ENCODE peak calls at places on chromosomes 12 and 14, in seven cellular contexts. One of them, this sample, is unnamed.

GRCh38 chr14:89207925-89208328 is 209.1 kb downstream of the FOXN3 start:
- DNase-seq in Calu3: no peak
- DNase-seq in K562: peak; percentile 16
- DNase-seq in cardiac muscle cell: no peak
- DNase-seq in CD8-positive, alpha-beta T cell: no peak
- DNase-seq in gastrocnemius medialis: no peak
- DNase-seq in pancreas: no peak
- DNase-seq in this sample: no peak

GRCh38 chr12:459430-460258 is at the start of gene B4GALNT3:
- DNase-seq in Calu3: peak; percentile 61
- DNase-seq in K562: peak; percentile 21
- DNase-seq in cardiac muscle cell: peak; percentile 83
- DNase-seq in CD8-positive, alpha-beta T cell: no peak
- DNase-seq in gastrocnemius medialis: no peak
- DNase-seq in pancreas: peak; percentile 62
- DNase-seq in this sample: peak; percentile 40

GRCh38 chr12:124236651-124237050 is 58.2 kb upstream of the RFLNA start:
- DNase-seq in Calu3: no peak
- DNase-seq in K562: no peak
- DNase-seq in cardiac muscle cell: no peak
- DNase-seq in CD8-positive, alpha-beta T cell: no peak
- DNase-seq in gastrocnemius medialis: no peak
- DNase-seq in pancreas: no peak
- DNase-seq in this sample: no peak

GRCh38 chr12:105933671-105934665 is 204.8 kb downstream of the NUAK1 start:
- DNase-seq in Calu3: no peak
- DNase-seq in K562: no peak
- DNase-seq in cardiac muscle cell: no peak
- DNase-seq in CD8-positive, alpha-beta T cell: no peak
- DNase-seq in gastrocnemius medialis: peak; percentile 62
- DNase-seq in pancreas: no peak
- DNase-seq in this sample: no peak

GRCh38 chr12:15244341-15244740 is 23.1 kb upstream of the RERG start:
- DNase-seq in Calu3: no peak
- DNase-seq in K562: no peak
- DNase-seq in cardiac muscle cell: no peak
- DNase-seq in CD8-positive, alpha-beta T cell: no peak
- DNase-seq in gastrocnemius medialis: no peak
- DNase-seq in pancreas: no peak
- DNase-seq in this sample: no peak

GRCh38 chr14:89851031-89851430 is 103.5 kb downstream of the EFCAB11 start:
- DNase-seq in Calu3: no peak
- DNase-seq in K562: no peak
- DNase-seq in cardiac muscle cell: no peak
- DNase-seq in CD8-positive, alpha-beta T cell: no peak
- DNase-seq in gastrocnemius medialis: no peak
- DNase-seq in pancreas: no peak
- DNase-seq in this sample: no peak

GRCh38 chr12:125650587-125650986 is 585.4 kb downstream of the AACS start:
- DNase-seq in Calu3: no peak
- DNase-seq in K562: no peak
- DNase-seq in cardiac muscle cell: no peak
- DNase-seq in CD8-positive, alpha-beta T cell: no peak
- DNase-seq in gastrocnemius medialis: no peak
- DNase-seq in pancreas: no peak
- DNase-seq in this sample: no peak

GRCh38 chr14:72863216-72864006 is 30.5 kb downstream of the DPF3 start:
- DNase-seq in Calu3: no peak
- DNase-seq in K562: no peak
- DNase-seq in cardiac muscle cell: no peak
- DNase-seq in CD8-positive, alpha-beta T cell: no peak
- DNase-seq in gastrocnemius medialis: no peak
- DNase-seq in pancreas: no peak
- DNase-seq in this sample: no peak

GRCh38 chr12:67599691-67600090 is 48.9 kb upstream of the DYRK2 start:
- DNase-seq in Calu3: no peak
- DNase-seq in K562: no peak
- DNase-seq in cardiac muscle cell: no peak
- DNase-seq in CD8-positive, alpha-beta T cell: no peak
- DNase-seq in gastrocnemius medialis: no peak
- DNase-seq in pancreas: no peak
- DNase-seq in this sample: no peak

GRCh38 chr12:114163766-114164165 is 197.6 kb upstream of the RBM19 start:
- DNase-seq in Calu3: no peak
- DNase-seq in K562: peak; percentile 3
- DNase-seq in cardiac muscle cell: no peak
- DNase-seq in CD8-positive, alpha-beta T cell: no peak
- DNase-seq in gastrocnemius medialis: no peak
- DNase-seq in pancreas: no peak
- DNase-seq in this sample: no peak

GRCh38 chr12:44159211-44159610 is 323.3 kb downstream of the TMEM117 start:
- DNase-seq in Calu3: no peak
- DNase-seq in K562: no peak
- DNase-seq in cardiac muscle cell: no peak
- DNase-seq in CD8-positive, alpha-beta T cell: no peak
- DNase-seq in gastrocnemius medialis: no peak
- DNase-seq in pancreas: no peak
- DNase-seq in this sample: no peak

GRCh38 chr12:47686645-47687240 is 19.1 kb downstream of the RPAP3 start:
- DNase-seq in Calu3: peak; percentile 10
- DNase-seq in K562: peak; percentile 33
- DNase-seq in cardiac muscle cell: peak; percentile 57
- DNase-seq in CD8-positive, alpha-beta T cell: no peak
- DNase-seq in gastrocnemius medialis: no peak
- DNase-seq in pancreas: no peak
- DNase-seq in this sample: peak; percentile 16

GRCh38 chr12:108955225-108955835 is 65.5 kb downstream of the SVOP start:
- DNase-seq in Calu3: no peak
- DNase-seq in K562: no peak
- DNase-seq in cardiac muscle cell: peak; percentile 5
- DNase-seq in CD8-positive, alpha-beta T cell: no peak
- DNase-seq in gastrocnemius medialis: peak; percentile 43
- DNase-seq in pancreas: no peak
- DNase-seq in this sample: no peak

DNA sequence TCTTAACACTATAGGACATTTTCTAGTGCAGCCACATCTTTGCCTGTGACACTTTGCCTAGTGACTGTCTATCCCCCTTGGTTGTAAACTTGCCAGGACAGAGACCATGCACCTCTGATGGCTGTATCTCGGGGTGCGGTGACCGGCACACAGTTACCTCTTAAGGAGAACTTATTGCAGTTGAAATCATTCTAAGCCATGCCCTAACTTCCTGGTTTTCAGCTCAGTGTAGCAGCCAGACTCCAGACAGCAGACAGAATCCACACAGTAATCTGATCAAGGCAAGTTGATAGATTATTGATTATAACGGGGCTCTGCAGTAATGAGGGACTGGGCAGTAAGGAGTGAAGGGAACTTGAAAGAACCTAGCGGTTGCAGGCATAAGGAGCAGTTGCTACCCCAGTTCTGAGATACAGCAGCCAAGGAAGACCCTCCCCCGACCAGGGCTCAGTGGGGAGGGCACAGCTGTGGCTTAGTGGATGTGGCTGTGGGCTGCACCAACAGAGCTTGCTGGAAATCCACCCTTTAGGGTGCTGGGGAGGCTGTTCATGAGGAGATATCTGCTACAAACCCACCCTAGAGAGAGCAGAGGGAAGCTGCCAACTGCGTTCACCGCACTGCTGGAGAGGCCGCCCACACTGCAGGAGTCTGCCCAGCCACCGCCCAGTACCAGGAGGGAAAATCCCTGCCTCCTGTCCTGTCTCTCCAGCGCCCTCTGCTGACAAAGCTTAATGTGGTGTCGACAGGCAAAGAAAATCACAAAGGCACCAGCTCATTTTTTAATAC is 58.2 kb upstream of the BEGAIN start:
- DNase-seq in Calu3: peak; percentile 91
- DNase-seq in K562: peak; percentile 85
- DNase-seq in cardiac muscle cell: peak; percentile 89
- DNase-seq in CD8-positive, alpha-beta T cell: peak; percentile 79
- DNase-seq in gastrocnemius medialis: peak; percentile 62
- DNase-seq in pancreas: peak; percentile 93
- DNase-seq in this sample: peak; percentile 93
- TF ChIP-seq CTCF in Calu3: peak; percentile 78
- TF ChIP-seq CTCF in K562: peak; percentile 75
- TF ChIP-seq CTCF in cardiac muscle cell: peak; percentile 80
- TF ChIP-seq CTCF in CD8-positive, alpha-beta T cell: peak; percentile 72
- TF ChIP-seq CTCF in gastrocnemius medialis: peak; percentile 71
- TF ChIP-seq CTCF in pancreas: peak; percentile 68
- TF ChIP-seq CTCF in this sample: peak; percentile 80

GRCh38 chr12:49553512-49554088 is 14.3 kb downstream of the MCRS1 start:
- DNase-seq in Calu3: peak; percentile 25
- DNase-seq in K562: peak; percentile 61
- DNase-seq in cardiac muscle cell: no peak
- DNase-seq in CD8-positive, alpha-beta T cell: no peak
- DNase-seq in gastrocnemius medialis: no peak
- DNase-seq in pancreas: no peak
- DNase-seq in this sample: no peak
- TF ChIP-seq CTCF in Calu3: peak; percentile 60
- TF ChIP-seq CTCF in K562: peak; percentile 73
- TF ChIP-seq CTCF in cardiac muscle cell: peak; percentile 31
- TF ChIP-seq CTCF in CD8-positive, alpha-beta T cell: peak; percentile 53
- TF ChIP-seq CTCF in gastrocnemius medialis: peak; percentile 39
- TF ChIP-seq CTCF in pancreas: peak; percentile 23
- TF ChIP-seq CTCF in this sample: peak; percentile 52

DNA sequence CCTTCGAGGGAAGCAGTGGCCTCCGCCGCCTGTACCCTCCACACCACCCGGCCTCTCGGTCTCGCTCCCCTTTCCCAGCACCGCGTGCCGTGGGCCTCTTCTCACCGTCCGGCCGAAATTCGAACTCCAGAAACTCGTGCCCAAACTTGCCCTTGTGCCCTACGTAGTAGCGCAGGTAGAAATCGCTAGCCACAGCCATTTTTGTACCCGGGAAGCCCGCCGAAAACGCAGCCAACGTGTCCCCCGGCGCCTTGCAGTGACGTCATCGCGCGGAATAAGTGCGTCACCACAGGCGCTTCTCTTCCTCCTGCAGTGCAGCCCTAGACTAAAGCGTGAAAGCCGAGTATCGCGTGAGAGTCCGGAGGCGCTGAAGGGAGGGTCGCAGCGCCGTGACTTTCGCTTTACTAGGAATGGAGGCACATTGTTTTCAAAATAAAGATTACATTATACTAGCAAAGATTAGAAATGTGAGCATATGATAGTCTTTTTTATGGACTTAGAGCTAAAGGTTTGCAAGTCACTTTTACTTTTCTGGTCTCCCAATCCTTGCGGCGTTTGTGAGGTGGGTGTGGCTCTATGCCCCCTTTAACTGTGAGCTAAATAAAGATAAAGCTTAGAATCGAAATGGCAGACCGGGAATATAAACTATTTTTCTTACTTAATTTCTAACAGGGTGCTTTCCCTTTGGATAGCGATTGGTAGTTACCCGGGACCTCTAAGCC is at the start of gene MAGOHB:
- DNase-seq in Calu3: peak; percentile 98
- DNase-seq in K562: peak; percentile 95
- DNase-seq in cardiac muscle cell: peak; percentile 95
- DNase-seq in CD8-positive, alpha-beta T cell: peak; percentile 98
- DNase-seq in gastrocnemius medialis: peak; percentile 93
- DNase-seq in pancreas: peak; percentile 92
- DNase-seq in this sample: peak; percentile 99
- TF ChIP-seq CTCF in Calu3: no peak
- TF ChIP-seq CTCF in K562: no peak
- TF ChIP-seq CTCF in cardiac muscle cell: no peak
- TF ChIP-seq CTCF in CD8-positive, alpha-beta T cell: no peak
- TF ChIP-seq CTCF in gastrocnemius medialis: no peak
- TF ChIP-seq CTCF in pancreas: no peak
- TF ChIP-seq CTCF in this sample: no peak

DNA sequence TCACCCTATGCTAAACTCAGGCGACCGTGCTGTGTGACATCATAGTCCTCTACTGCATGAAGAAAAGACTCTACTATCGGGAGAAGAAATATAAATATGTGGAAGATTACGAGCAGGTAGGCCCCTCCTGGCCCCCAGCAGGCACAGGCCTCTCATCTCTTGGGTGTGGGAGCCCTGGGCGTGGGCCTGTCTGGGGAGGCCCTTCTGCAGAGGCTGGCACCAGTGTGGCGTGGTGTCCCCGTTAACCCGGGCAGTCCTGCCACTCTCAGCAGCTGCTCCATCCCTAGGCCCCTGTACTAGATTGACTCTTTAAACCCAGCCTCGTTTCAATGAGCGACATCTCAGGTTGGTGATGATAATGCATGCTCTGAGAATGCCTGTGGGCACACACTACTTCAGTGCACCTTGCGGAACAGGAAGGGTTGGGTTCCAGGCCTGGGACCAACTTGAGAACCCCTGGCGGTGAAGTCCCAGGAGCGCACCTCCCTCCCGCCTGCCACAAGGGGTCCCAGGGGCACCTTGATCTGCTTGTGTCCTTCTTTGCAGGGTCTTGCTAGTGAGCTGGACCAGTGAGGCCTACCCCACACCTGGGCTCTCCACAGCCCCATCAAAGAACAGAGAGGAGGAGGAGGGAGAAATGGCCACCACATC is 23.2 kb downstream of the P2RX4 start:
- DNase-seq in Calu3: no peak
- DNase-seq in K562: no peak
- DNase-seq in cardiac muscle cell: no peak
- DNase-seq in CD8-positive, alpha-beta T cell: no peak
- DNase-seq in gastrocnemius medialis: no peak
- DNase-seq in pancreas: no peak
- DNase-seq in this sample: no peak
- TF ChIP-seq CTCF in Calu3: no peak
- TF ChIP-seq CTCF in K562: no peak
- TF ChIP-seq CTCF in cardiac muscle cell: no peak
- TF ChIP-seq CTCF in CD8-positive, alpha-beta T cell: no peak
- TF ChIP-seq CTCF in gastrocnemius medialis: no peak
- TF ChIP-seq CTCF in pancreas: no peak
- TF ChIP-seq CTCF in this sample: peak; percentile 17

DNA sequence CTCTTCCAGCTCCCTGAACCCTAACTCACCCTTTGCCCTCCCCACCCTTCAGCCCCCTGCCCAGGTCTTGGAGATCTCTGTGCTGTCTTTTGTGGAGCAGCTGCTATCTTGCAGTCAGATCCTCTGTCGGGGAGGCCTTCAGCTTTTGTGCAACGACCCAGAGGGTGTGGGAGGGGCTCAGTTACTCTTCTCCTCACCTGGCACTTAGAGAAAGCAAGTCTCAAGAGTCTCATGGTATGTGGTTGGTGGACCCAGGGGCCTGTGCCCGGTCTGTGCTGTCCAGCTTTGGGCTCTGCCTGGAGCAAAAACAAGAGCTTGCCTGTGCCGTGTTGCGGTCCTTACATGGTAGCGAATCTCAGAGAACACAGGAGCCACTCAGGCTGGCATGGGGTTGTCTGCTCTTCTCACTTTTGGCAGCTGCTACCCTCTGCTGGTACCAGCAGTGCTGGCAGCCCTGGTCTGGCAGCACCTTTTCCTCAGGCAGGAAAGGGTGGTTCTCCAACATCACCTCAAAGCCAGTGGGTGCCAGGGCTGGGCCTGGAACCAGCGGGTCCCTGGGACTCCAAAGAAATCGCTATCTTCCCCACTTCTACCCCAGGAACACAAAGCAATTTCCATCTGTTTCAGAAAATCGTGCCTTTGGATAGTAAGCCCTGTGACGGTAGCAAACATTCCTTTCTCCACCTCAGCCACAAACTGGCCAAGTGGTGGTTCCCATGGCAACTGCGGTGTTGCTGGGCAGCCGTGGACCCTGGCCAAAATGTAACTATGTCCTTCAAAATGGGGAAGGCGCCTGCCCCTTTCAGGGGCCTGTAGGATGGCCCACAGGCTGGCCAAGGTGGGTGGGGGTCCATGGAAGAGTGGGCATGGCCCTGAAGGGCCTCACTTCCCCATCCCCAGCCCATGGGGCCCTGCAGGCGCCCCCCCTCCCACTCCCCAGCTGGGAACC is 90.0 kb downstream of the RIN3 start:
- DNase-seq in Calu3: peak; percentile 25
- DNase-seq in K562: no peak
- DNase-seq in cardiac muscle cell: peak; percentile 46
- DNase-seq in CD8-positive, alpha-beta T cell: peak; percentile 51
- DNase-seq in gastrocnemius medialis: peak; percentile 24
- DNase-seq in pancreas: no peak
- DNase-seq in this sample: no peak
- TF ChIP-seq CTCF in Calu3: no peak
- TF ChIP-seq CTCF in K562: no peak
- TF ChIP-seq CTCF in cardiac muscle cell: peak; percentile 25
- TF ChIP-seq CTCF in CD8-positive, alpha-beta T cell: peak; percentile 68
- TF ChIP-seq CTCF in gastrocnemius medialis: no peak
- TF ChIP-seq CTCF in pancreas: no peak
- TF ChIP-seq CTCF in this sample: no peak

This sample was measured in neural crest cell.